ENCODE peak calls at places on chromosome 10, in ten cellular contexts. One of them, this sample, is unnamed.

GRCh38 chr10:43693602-43694001 is 44.9 kb upstream of the ZNF32 start:
- DNase-seq in esophagus squamous epithelium: no peak
- DNase-seq in CD8-positive, alpha-beta memory T cell: no peak
- DNase-seq in left ventricle myocardium inferior: no peak
- DNase-seq in cardiac muscle cell: no peak
- DNase-seq in uterus: no peak
- DNase-seq in OCI-LY7: no peak
- DNase-seq in caudate nucleus: no peak
- DNase-seq in testis: no peak
- DNase-seq in psoas muscle: no peak
- DNase-seq in this sample: no peak

GRCh38 chr10:73076361-73077183 is 20.1 kb downstream of the P4HA1 start:
- DNase-seq in esophagus squamous epithelium: no peak
- DNase-seq in CD8-positive, alpha-beta memory T cell: no peak
- DNase-seq in left ventricle myocardium inferior: peak; percentile 47
- DNase-seq in cardiac muscle cell: no peak
- DNase-seq in uterus: peak; percentile 77
- DNase-seq in OCI-LY7: peak; percentile 27
- DNase-seq in caudate nucleus: no peak
- DNase-seq in testis: peak; percentile 92
- DNase-seq in psoas muscle: peak; percentile 46
- DNase-seq in this sample: peak; percentile 25

GRCh38 chr10:29957887-29958330 is 101.5 kb downstream of the JCAD start:
- DNase-seq in esophagus squamous epithelium: no peak
- DNase-seq in CD8-positive, alpha-beta memory T cell: no peak
- DNase-seq in left ventricle myocardium inferior: peak; percentile 44
- DNase-seq in cardiac muscle cell: no peak
- DNase-seq in uterus: no peak
- DNase-seq in OCI-LY7: no peak
- DNase-seq in caudate nucleus: no peak
- DNase-seq in testis: peak; percentile 56
- DNase-seq in psoas muscle: peak; percentile 70
- DNase-seq in this sample: no peak

GRCh38 chr10:101030492-101031127 is 319 bp downstream of the PDZD7 start:
- DNase-seq in esophagus squamous epithelium: no peak
- DNase-seq in CD8-positive, alpha-beta memory T cell: no peak
- DNase-seq in left ventricle myocardium inferior: no peak
- DNase-seq in cardiac muscle cell: no peak
- DNase-seq in uterus: no peak
- DNase-seq in OCI-LY7: no peak
- DNase-seq in caudate nucleus: no peak
- DNase-seq in testis: no peak
- DNase-seq in psoas muscle: no peak
- DNase-seq in this sample: no peak

GRCh38 chr10:81792729-81793128 is 82.3 kb upstream of the NRG3 start:
- DNase-seq in esophagus squamous epithelium: no peak
- DNase-seq in CD8-positive, alpha-beta memory T cell: no peak
- DNase-seq in left ventricle myocardium inferior: no peak
- DNase-seq in cardiac muscle cell: no peak
- DNase-seq in uterus: no peak
- DNase-seq in OCI-LY7: no peak
- DNase-seq in caudate nucleus: no peak
- DNase-seq in testis: no peak
- DNase-seq in psoas muscle: no peak
- DNase-seq in this sample: no peak

GRCh38 chr10:23892296-23892695 is 316.6 kb upstream of the KIAA1217 start:
- DNase-seq in esophagus squamous epithelium: no peak
- DNase-seq in CD8-positive, alpha-beta memory T cell: no peak
- DNase-seq in left ventricle myocardium inferior: no peak
- DNase-seq in cardiac muscle cell: no peak
- DNase-seq in uterus: no peak
- DNase-seq in OCI-LY7: no peak
- DNase-seq in caudate nucleus: no peak
- DNase-seq in testis: no peak
- DNase-seq in psoas muscle: no peak
- DNase-seq in this sample: no peak

GRCh38 chr10:31701546-31701945 is 227.1 kb downstream of the ARHGAP12 start:
- DNase-seq in esophagus squamous epithelium: no peak
- DNase-seq in CD8-positive, alpha-beta memory T cell: no peak
- DNase-seq in left ventricle myocardium inferior: no peak
- DNase-seq in cardiac muscle cell: no peak
- DNase-seq in uterus: no peak
- DNase-seq in OCI-LY7: no peak
- DNase-seq in caudate nucleus: no peak
- DNase-seq in testis: no peak
- DNase-seq in psoas muscle: no peak
- DNase-seq in this sample: no peak

GRCh38 chr10:31706464-31706863 is 222.2 kb downstream of the ARHGAP12 start:
- DNase-seq in esophagus squamous epithelium: no peak
- DNase-seq in CD8-positive, alpha-beta memory T cell: no peak
- DNase-seq in left ventricle myocardium inferior: no peak
- DNase-seq in cardiac muscle cell: no peak
- DNase-seq in uterus: no peak
- DNase-seq in OCI-LY7: no peak
- DNase-seq in caudate nucleus: no peak
- DNase-seq in testis: no peak
- DNase-seq in psoas muscle: no peak
- DNase-seq in this sample: no peak

GRCh38 chr10:14022954-14023353 is 307.8 kb downstream of the FRMD4A start:
- DNase-seq in esophagus squamous epithelium: no peak
- DNase-seq in CD8-positive, alpha-beta memory T cell: no peak
- DNase-seq in left ventricle myocardium inferior: no peak
- DNase-seq in cardiac muscle cell: no peak
- DNase-seq in uterus: no peak
- DNase-seq in OCI-LY7: no peak
- DNase-seq in caudate nucleus: no peak
- DNase-seq in testis: no peak
- DNase-seq in psoas muscle: no peak
- DNase-seq in this sample: no peak

GRCh38 chr10:12846718-12847117 is 154.8 kb downstream of the CCDC3 start:
- DNase-seq in esophagus squamous epithelium: no peak
- DNase-seq in CD8-positive, alpha-beta memory T cell: no peak
- DNase-seq in left ventricle myocardium inferior: no peak
- DNase-seq in cardiac muscle cell: no peak
- DNase-seq in uterus: peak; percentile 28
- DNase-seq in OCI-LY7: no peak
- DNase-seq in caudate nucleus: no peak
- DNase-seq in testis: no peak
- DNase-seq in psoas muscle: no peak
- DNase-seq in this sample: no peak

DNA sequence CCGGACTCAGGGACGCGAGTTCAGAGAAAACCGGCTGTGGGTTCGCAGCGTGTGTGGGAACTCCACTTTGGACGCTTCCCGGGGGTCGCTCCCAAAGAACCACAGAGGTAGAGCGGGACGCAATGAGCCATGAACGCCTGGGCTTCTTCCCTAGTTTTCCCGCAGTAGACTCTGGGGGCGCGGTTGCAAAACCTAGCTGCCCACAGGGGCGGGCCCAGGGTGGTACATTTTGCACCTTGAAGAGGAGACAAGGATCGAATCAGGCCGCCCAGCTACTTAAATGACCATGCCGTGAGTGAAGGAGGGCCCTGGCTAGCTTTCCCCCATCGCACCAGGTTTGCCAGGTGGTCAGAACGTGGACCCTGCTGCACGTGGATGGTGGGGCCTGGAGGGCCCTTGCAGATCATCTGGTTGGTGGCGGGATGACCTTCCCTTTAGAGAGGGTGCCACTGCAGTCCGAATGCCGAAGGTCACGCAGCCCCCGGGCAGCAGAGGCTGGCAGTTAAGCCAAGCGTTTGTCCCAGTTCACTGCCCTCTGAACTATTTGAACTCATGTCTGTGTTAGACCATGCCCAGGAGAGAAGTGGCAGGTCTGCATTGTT is 568 bp upstream of the SHTN1 start:
- DNase-seq in esophagus squamous epithelium: no peak
- DNase-seq in CD8-positive, alpha-beta memory T cell: no peak
- DNase-seq in left ventricle myocardium inferior: no peak
- DNase-seq in cardiac muscle cell: peak; percentile 52
- DNase-seq in uterus: peak; percentile 15
- DNase-seq in OCI-LY7: no peak
- DNase-seq in caudate nucleus: no peak
- DNase-seq in testis: peak; percentile 52
- DNase-seq in psoas muscle: no peak
- DNase-seq in this sample: no peak
- H3K27ac ChIP-seq in esophagus squamous epithelium: peak overlapping the region; percentile 91
- H3K27ac ChIP-seq in CD8-positive, alpha-beta memory T cell: peak overlapping the region; percentile 59
- H3K27ac ChIP-seq in left ventricle myocardium inferior: peak overlapping the region; percentile 62
- H3K27ac ChIP-seq in cardiac muscle cell: no peak overlapping the region
- H3K27ac ChIP-seq in uterus: peak overlapping the region; percentile 57
- H3K27ac ChIP-seq in OCI-LY7: no peak overlapping the region
- H3K27ac ChIP-seq in caudate nucleus: peak overlapping the region; percentile 95
- H3K27ac ChIP-seq in testis: peak overlapping the region; percentile 60
- H3K27ac ChIP-seq in psoas muscle: no peak overlapping the region
- H3K27ac ChIP-seq in this sample: peak overlapping the region; percentile 98

DNA sequence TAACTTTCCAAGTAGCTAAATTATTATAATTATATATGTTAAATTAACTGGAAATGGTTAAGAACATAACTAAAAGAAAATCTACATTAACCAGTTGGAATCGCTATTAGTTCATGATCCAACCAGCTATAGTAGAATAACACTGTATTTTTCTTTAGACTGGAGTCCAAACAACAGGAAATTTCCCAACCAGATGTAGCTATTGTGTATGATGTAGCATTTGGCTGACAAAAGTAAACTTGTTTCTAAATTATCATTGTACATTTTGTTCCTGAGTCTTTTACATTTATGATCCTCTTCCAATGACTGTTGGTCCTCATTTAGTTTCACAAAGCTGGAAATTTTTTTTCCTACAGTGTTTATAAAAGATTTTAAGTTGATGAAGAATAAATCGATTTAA is 62.1 kb downstream of the PAPSS2 start:
- DNase-seq in esophagus squamous epithelium: no peak
- DNase-seq in CD8-positive, alpha-beta memory T cell: no peak
- DNase-seq in left ventricle myocardium inferior: no peak
- DNase-seq in cardiac muscle cell: no peak
- DNase-seq in uterus: no peak
- DNase-seq in OCI-LY7: no peak
- DNase-seq in caudate nucleus: no peak
- DNase-seq in testis: no peak
- DNase-seq in psoas muscle: no peak
- DNase-seq in this sample: no peak
- H3K27ac ChIP-seq in esophagus squamous epithelium: no peak overlapping the region
- H3K27ac ChIP-seq in CD8-positive, alpha-beta memory T cell: no peak overlapping the region
- H3K27ac ChIP-seq in left ventricle myocardium inferior: peak overlapping the region; percentile 65
- H3K27ac ChIP-seq in cardiac muscle cell: no peak overlapping the region
- H3K27ac ChIP-seq in uterus: no peak overlapping the region
- H3K27ac ChIP-seq in OCI-LY7: no peak overlapping the region
- H3K27ac ChIP-seq in caudate nucleus: no peak overlapping the region
- H3K27ac ChIP-seq in testis: no peak overlapping the region
- H3K27ac ChIP-seq in psoas muscle: peak overlapping the region; percentile 6
- H3K27ac ChIP-seq in this sample: no peak overlapping the region

GRCh38 chr10:124644771-124645170 is 99.4 kb downstream of the FAM53B start:
- DNase-seq in esophagus squamous epithelium: no peak
- DNase-seq in CD8-positive, alpha-beta memory T cell: no peak
- DNase-seq in left ventricle myocardium inferior: no peak
- DNase-seq in cardiac muscle cell: no peak
- DNase-seq in uterus: no peak
- DNase-seq in OCI-LY7: peak; percentile 36
- DNase-seq in caudate nucleus: no peak
- DNase-seq in testis: no peak
- DNase-seq in psoas muscle: no peak
- DNase-seq in this sample: no peak
- H3K27ac ChIP-seq in esophagus squamous epithelium: no peak overlapping the region
- H3K27ac ChIP-seq in CD8-positive, alpha-beta memory T cell: no peak overlapping the region
- H3K27ac ChIP-seq in left ventricle myocardium inferior: peak overlapping the region; percentile 86
- H3K27ac ChIP-seq in cardiac muscle cell: no peak overlapping the region
- H3K27ac ChIP-seq in uterus: no peak overlapping the region
- H3K27ac ChIP-seq in OCI-LY7: no peak overlapping the region
- H3K27ac ChIP-seq in caudate nucleus: peak overlapping the region; percentile 72
- H3K27ac ChIP-seq in testis: no peak overlapping the region
- H3K27ac ChIP-seq in psoas muscle: no peak overlapping the region
- H3K27ac ChIP-seq in this sample: peak overlapping the region; percentile 98

GRCh38 chr10:52706347-52707070 is 66.1 kb downstream of the MBL2 start:
- DNase-seq in esophagus squamous epithelium: no peak
- DNase-seq in CD8-positive, alpha-beta memory T cell: no peak
- DNase-seq in left ventricle myocardium inferior: no peak
- DNase-seq in cardiac muscle cell: no peak
- DNase-seq in uterus: no peak
- DNase-seq in OCI-LY7: no peak
- DNase-seq in caudate nucleus: no peak
- DNase-seq in testis: no peak
- DNase-seq in psoas muscle: no peak
- DNase-seq in this sample: no peak
- H3K27ac ChIP-seq in esophagus squamous epithelium: no peak overlapping the region
- H3K27ac ChIP-seq in CD8-positive, alpha-beta memory T cell: no peak overlapping the region
- H3K27ac ChIP-seq in left ventricle myocardium inferior: no peak overlapping the region
- H3K27ac ChIP-seq in cardiac muscle cell: no peak overlapping the region
- H3K27ac ChIP-seq in uterus: no peak overlapping the region
- H3K27ac ChIP-seq in OCI-LY7: no peak overlapping the region
- H3K27ac ChIP-seq in caudate nucleus: no peak overlapping the region
- H3K27ac ChIP-seq in testis: no peak overlapping the region
- H3K27ac ChIP-seq in psoas muscle: no peak overlapping the region
- H3K27ac ChIP-seq in this sample: no peak overlapping the region

GRCh38 chr10:113716109-113717010 is 35.1 kb upstream of the PLEKHS1 start:
- DNase-seq in esophagus squamous epithelium: no peak
- DNase-seq in CD8-positive, alpha-beta memory T cell: no peak
- DNase-seq in left ventricle myocardium inferior: no peak
- DNase-seq in cardiac muscle cell: no peak
- DNase-seq in uterus: no peak
- DNase-seq in OCI-LY7: no peak
- DNase-seq in caudate nucleus: no peak
- DNase-seq in testis: no peak
- DNase-seq in psoas muscle: no peak
- DNase-seq in this sample: no peak
- H3K27ac ChIP-seq in esophagus squamous epithelium: no peak overlapping the region
- H3K27ac ChIP-seq in CD8-positive, alpha-beta memory T cell: no peak overlapping the region
- H3K27ac ChIP-seq in left ventricle myocardium inferior: no peak overlapping the region
- H3K27ac ChIP-seq in cardiac muscle cell: no peak overlapping the region
- H3K27ac ChIP-seq in uterus: no peak overlapping the region
- H3K27ac ChIP-seq in OCI-LY7: no peak overlapping the region
- H3K27ac ChIP-seq in caudate nucleus: no peak overlapping the region
- H3K27ac ChIP-seq in testis: no peak overlapping the region
- H3K27ac ChIP-seq in psoas muscle: no peak overlapping the region
- H3K27ac ChIP-seq in this sample: no peak overlapping the region

GRCh38 chr10:46524471-46525176 is 31.8 kb downstream of the GPRIN2 start:
- DNase-seq in esophagus squamous epithelium: no peak
- DNase-seq in CD8-positive, alpha-beta memory T cell: no peak
- DNase-seq in left ventricle myocardium inferior: peak; percentile 18
- DNase-seq in cardiac muscle cell: no peak
- DNase-seq in uterus: peak; percentile 10
- DNase-seq in OCI-LY7: no peak
- DNase-seq in caudate nucleus: no peak
- DNase-seq in testis: no peak
- DNase-seq in psoas muscle: peak; percentile 11
- DNase-seq in this sample: no peak
- H3K27ac ChIP-seq in esophagus squamous epithelium: no peak overlapping the region
- H3K27ac ChIP-seq in CD8-positive, alpha-beta memory T cell: no peak overlapping the region
- H3K27ac ChIP-seq in left ventricle myocardium inferior: no peak overlapping the region
- H3K27ac ChIP-seq in cardiac muscle cell: no peak overlapping the region
- H3K27ac ChIP-seq in uterus: no peak overlapping the region
- H3K27ac ChIP-seq in OCI-LY7: no peak overlapping the region
- H3K27ac ChIP-seq in caudate nucleus: no peak overlapping the region
- H3K27ac ChIP-seq in testis: no peak overlapping the region
- H3K27ac ChIP-seq in psoas muscle: no peak overlapping the region
- H3K27ac ChIP-seq in this sample: no peak overlapping the region

DNA sequence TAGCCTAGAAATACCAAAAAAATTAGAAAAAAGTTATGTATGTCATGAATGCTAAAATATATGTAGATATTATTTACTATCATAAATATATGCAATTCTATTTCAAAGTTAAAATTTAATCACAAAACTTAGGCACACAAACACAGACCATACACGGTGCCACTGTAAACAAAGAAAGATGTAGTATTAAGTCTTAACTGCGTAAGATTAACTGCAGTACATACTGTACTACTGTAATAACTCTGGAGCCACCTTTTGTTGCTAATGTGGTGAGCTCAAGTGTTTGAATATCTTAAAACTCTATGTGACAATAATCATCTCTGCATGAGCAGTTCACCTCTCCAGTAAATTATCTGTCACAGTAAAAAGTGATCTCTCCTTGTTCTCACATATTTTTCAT is 23.6 kb downstream of the GDI2 start:
- DNase-seq in esophagus squamous epithelium: no peak
- DNase-seq in CD8-positive, alpha-beta memory T cell: no peak
- DNase-seq in left ventricle myocardium inferior: no peak
- DNase-seq in cardiac muscle cell: no peak
- DNase-seq in uterus: no peak
- DNase-seq in OCI-LY7: no peak
- DNase-seq in caudate nucleus: no peak
- DNase-seq in testis: no peak
- DNase-seq in psoas muscle: no peak
- DNase-seq in this sample: no peak
- H3K27ac ChIP-seq in esophagus squamous epithelium: no peak overlapping the region
- H3K27ac ChIP-seq in CD8-positive, alpha-beta memory T cell: no peak overlapping the region
- H3K27ac ChIP-seq in left ventricle myocardium inferior: no peak overlapping the region
- H3K27ac ChIP-seq in cardiac muscle cell: no peak overlapping the region
- H3K27ac ChIP-seq in uterus: no peak overlapping the region
- H3K27ac ChIP-seq in OCI-LY7: no peak overlapping the region
- H3K27ac ChIP-seq in caudate nucleus: no peak overlapping the region
- H3K27ac ChIP-seq in testis: no peak overlapping the region
- H3K27ac ChIP-seq in psoas muscle: no peak overlapping the region
- H3K27ac ChIP-seq in this sample: no peak overlapping the region